ENCODE peak calls at places on chromosomes 3 and 15, in five cellular contexts. One of them, this sample, is unnamed.

GRCh38 chr3:127158614-127159221 is 34.2 kb upstream of the PRR23E start:
- DNase-seq in cardiac fibroblast: peak
- DNase-seq in psoas muscle: no peak
- DNase-seq in IMR-90: no peak
- DNase-seq in left lung: no peak
- DNase-seq in this sample: no peak

GRCh38 chr3:103730744-103731143 is 1295.9 kb downstream of the ZPLD1 start:
- DNase-seq in psoas muscle: no peak
- DNase-seq in IMR-90: no peak
- DNase-seq in left lung: no peak
- DNase-seq in cardiac fibroblast: no peak
- DNase-seq in this sample: no peak

GRCh38 chr3:178325330-178325729 is 210.9 kb upstream of the KCNMB2 start:
- DNase-seq in cardiac fibroblast: peak
- DNase-seq in left lung: no peak
- DNase-seq in IMR-90: peak
- DNase-seq in psoas muscle: no peak
- DNase-seq in this sample: no peak

GRCh38 chr15:78737187-78737820 is 74.0 kb downstream of the ADAMTS7 start:
- DNase-seq in left lung: no peak
- DNase-seq in IMR-90: no peak
- DNase-seq in cardiac fibroblast: no peak
- DNase-seq in psoas muscle: no peak
- DNase-seq in this sample: no peak

GRCh38 chr15:29785068-29785467 is 37.2 kb downstream of the TJP1 start:
- DNase-seq in left lung: no peak
- DNase-seq in cardiac fibroblast: no peak
- DNase-seq in psoas muscle: no peak
- DNase-seq in IMR-90: no peak
- DNase-seq in this sample: no peak

GRCh38 chr3:25820816-25821486 is 31.1 kb downstream of the OXSM start:
- DNase-seq in psoas muscle: no peak
- DNase-seq in IMR-90: no peak
- DNase-seq in cardiac fibroblast: no peak
- DNase-seq in left lung: no peak
- DNase-seq in this sample: no peak

GRCh38 chr15:81419304-81419943 is 45.4 kb upstream of the TMC3 start:
- DNase-seq in left lung: no peak
- DNase-seq in psoas muscle: no peak
- DNase-seq in IMR-90: peak
- DNase-seq in cardiac fibroblast: peak
- DNase-seq in this sample: no peak

GRCh38 chr15:75923756-75924155 is 20.1 kb downstream of the FBXO22 start:
- DNase-seq in cardiac fibroblast: no peak
- DNase-seq in IMR-90: no peak
- DNase-seq in psoas muscle: no peak
- DNase-seq in left lung: no peak
- DNase-seq in this sample: no peak

GRCh38 chr3:46670891-46671427 is 22.5 kb downstream of the ALS2CL start:
- DNase-seq in psoas muscle: no peak
- DNase-seq in IMR-90: no peak
- DNase-seq in cardiac fibroblast: no peak
- DNase-seq in left lung: peak
- DNase-seq in this sample: peak

GRCh38 chr15:40787344-40787841 is 17.6 kb downstream of the C15orf62 start:
- DNase-seq in cardiac fibroblast: peak
- DNase-seq in left lung: no peak
- DNase-seq in psoas muscle: no peak
- DNase-seq in IMR-90: peak
- DNase-seq in this sample: no peak

GRCh38 chr3:124138148-124138547 is 146.2 kb upstream of the ROPN1 start:
- DNase-seq in IMR-90: no peak
- DNase-seq in left lung: no peak
- DNase-seq in cardiac fibroblast: no peak
- DNase-seq in psoas muscle: no peak
- DNase-seq in this sample: no peak

GRCh38 chr3:170477395-170477794 is 58.7 kb downstream of the CLDN11 start:
- DNase-seq in IMR-90: peak
- DNase-seq in cardiac fibroblast: no peak
- DNase-seq in psoas muscle: no peak
- DNase-seq in left lung: no peak
- DNase-seq in this sample: no peak

GRCh38 chr3:149970716-149971402 is at the start of gene PFN2:
- DNase-seq in psoas muscle: peak
- DNase-seq in IMR-90: peak
- DNase-seq in cardiac fibroblast: peak
- DNase-seq in left lung: peak
- DNase-seq in this sample: peak

GRCh38 chr3:149968216-149968615 is 2.5 kb downstream of the PFN2 start:
- DNase-seq in psoas muscle: no peak
- DNase-seq in IMR-90: peak
- DNase-seq in left lung: no peak
- DNase-seq in cardiac fibroblast: no peak
- DNase-seq in this sample: no peak

GRCh38 chr3:149967067-149967685 is 3.5 kb downstream of the PFN2 start:
- DNase-seq in left lung: no peak
- DNase-seq in cardiac fibroblast: peak
- DNase-seq in psoas muscle: no peak
- DNase-seq in IMR-90: peak
- DNase-seq in this sample: no peak

GRCh38 chr3:149969945-149970715 is 565 bp downstream of the PFN2 start:
- DNase-seq in left lung: peak
- DNase-seq in cardiac fibroblast: peak
- DNase-seq in psoas muscle: peak
- DNase-seq in IMR-90: peak
- DNase-seq in this sample: peak

GRCh38 chr3:149969110-149969944 is 1.4 kb downstream of the PFN2 start:
- DNase-seq in left lung: no peak
- DNase-seq in psoas muscle: peak
- DNase-seq in cardiac fibroblast: peak
- DNase-seq in IMR-90: peak
- DNase-seq in this sample: peak
- TF ChIP-seq CTCF in left lung: no peak
- TF ChIP-seq CTCF in psoas muscle: no peak
- TF ChIP-seq CTCF in cardiac fibroblast: no peak
- TF ChIP-seq CTCF in IMR-90: peak
- TF ChIP-seq CTCF in this sample: no peak

GRCh38 chr3:65689436-65689835 is 349.3 kb downstream of the MAGI1 start:
- DNase-seq in psoas muscle: no peak
- DNase-seq in IMR-90: no peak
- DNase-seq in left lung: no peak
- DNase-seq in cardiac fibroblast: no peak
- DNase-seq in this sample: no peak
- TF ChIP-seq CTCF in psoas muscle: no peak
- TF ChIP-seq CTCF in IMR-90: no peak
- TF ChIP-seq CTCF in left lung: no peak
- TF ChIP-seq CTCF in cardiac fibroblast: no peak
- TF ChIP-seq CTCF in this sample: peak

GRCh38 chr3:159322322-159322939 is 520.6 kb downstream of the MFSD1 start:
- DNase-seq in psoas muscle: peak
- DNase-seq in IMR-90: peak
- DNase-seq in left lung: peak
- DNase-seq in cardiac fibroblast: peak
- DNase-seq in this sample: peak
- TF ChIP-seq CTCF in psoas muscle: peak
- TF ChIP-seq CTCF in IMR-90: peak
- TF ChIP-seq CTCF in left lung: peak
- TF ChIP-seq CTCF in cardiac fibroblast: peak
- TF ChIP-seq CTCF in this sample: peak

DNA sequence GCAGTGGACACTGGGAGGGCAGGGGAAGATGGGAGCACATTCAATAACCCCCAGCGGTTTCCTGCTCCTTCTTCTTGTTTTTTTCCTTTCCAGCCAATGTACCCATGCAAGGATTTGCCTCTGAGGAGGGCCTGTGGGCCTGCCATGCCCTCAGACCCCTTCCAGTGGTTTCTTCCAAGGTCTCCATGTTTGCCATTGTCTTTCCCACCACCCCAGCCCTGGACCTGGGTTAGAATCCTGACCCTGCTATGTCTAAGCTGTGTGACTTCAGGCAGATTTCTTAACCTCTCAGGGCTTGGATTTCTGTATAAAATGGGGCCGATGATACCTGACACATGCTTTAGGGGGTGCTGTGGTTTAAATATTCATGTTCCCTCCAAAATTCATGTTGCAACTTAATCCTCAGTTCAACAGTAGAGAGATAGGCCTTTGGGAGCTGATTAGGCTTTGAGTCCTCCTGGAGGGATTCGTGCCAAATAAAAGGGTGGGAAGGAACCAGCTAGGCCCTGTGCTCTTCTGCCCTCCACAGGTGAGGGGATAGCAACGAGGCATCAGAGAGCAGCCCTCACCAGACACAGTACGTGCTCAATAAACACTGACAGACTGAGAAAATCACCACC is 46.3 kb upstream of the FLNB start:
- DNase-seq in cardiac fibroblast: peak
- DNase-seq in psoas muscle: no peak
- DNase-seq in IMR-90: peak
- DNase-seq in left lung: no peak
- DNase-seq in this sample: no peak
- TF ChIP-seq CTCF in cardiac fibroblast: peak
- TF ChIP-seq CTCF in psoas muscle: no peak
- TF ChIP-seq CTCF in IMR-90: peak
- TF ChIP-seq CTCF in left lung: no peak
- TF ChIP-seq CTCF in this sample: no peak

DNA sequence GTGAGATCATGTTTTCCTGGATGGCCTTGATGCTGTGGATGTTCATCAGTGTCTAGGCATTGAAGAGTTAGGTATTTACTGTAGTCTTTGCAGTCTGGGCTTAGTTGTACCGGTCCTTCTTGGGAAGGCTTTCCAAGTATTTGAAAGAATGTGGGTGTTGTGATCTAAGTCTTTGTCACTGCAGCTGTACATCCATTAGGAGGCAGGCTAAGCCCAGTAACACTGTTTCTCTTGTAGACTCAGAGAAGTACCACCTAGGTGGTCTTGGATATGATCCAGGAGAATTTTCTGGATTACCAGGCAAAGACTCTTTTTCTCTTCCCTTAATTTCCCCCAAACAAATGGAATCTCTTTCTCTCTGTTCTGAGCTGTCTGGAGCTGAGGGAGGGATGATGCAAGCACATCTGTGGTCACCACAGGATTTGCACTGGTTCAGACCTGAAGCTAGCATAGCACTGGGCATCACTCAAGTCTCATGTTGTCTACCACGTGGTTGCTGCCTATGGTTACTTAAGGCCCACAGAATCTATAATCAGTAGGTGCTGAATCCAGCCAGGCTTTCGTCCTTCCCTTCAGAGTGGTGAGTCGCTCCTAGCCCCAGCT is 227.6 kb downstream of the NECTIN3 start:
- DNase-seq in IMR-90: peak
- DNase-seq in cardiac fibroblast: no peak
- DNase-seq in psoas muscle: no peak
- DNase-seq in left lung: no peak
- DNase-seq in this sample: no peak
- TF ChIP-seq CTCF in IMR-90: peak
- TF ChIP-seq CTCF in cardiac fibroblast: no peak
- TF ChIP-seq CTCF in psoas muscle: no peak
- TF ChIP-seq CTCF in left lung: no peak
- TF ChIP-seq CTCF in this sample: no peak

GRCh38 chr15:44243829-44244228 is 44.7 kb upstream of the GOLM2 start:
- DNase-seq in psoas muscle: no peak
- DNase-seq in cardiac fibroblast: no peak
- DNase-seq in left lung: no peak
- DNase-seq in IMR-90: no peak
- DNase-seq in this sample: no peak
- TF ChIP-seq CTCF in psoas muscle: no peak
- TF ChIP-seq CTCF in cardiac fibroblast: no peak
- TF ChIP-seq CTCF in left lung: no peak
- TF ChIP-seq CTCF in IMR-90: peak
- TF ChIP-seq CTCF in this sample: no peak

This sample was measured in mesothelial cell of epicardium.